ENCODE peak calls at places on chromosomes 7 and 10, in four cellular contexts. S is astrocyte, G is H9, P is body of pancreas. I is an unnamed sample. For H3K4me1, the result is how much of the 10 kb centered on the place peaks cover.

GRCh38 chr10:37667736-37668135 is 189.7 kb downstream of the ZNF248 start:
- DNase-seq in G (no peak), P (no peak), S (no peak), I (no peak)

GRCh38 chr10:11450427-11450826 is 161.0 kb downstream of the USP6NL start:
- DNase-seq in S (no peak), G (peak), P (no peak), I (no peak)

GRCh38 chr10:132446661-132447445 is 49.9 kb downstream of the PWWP2B start:
- DNase-seq in G (no peak), P (peak), S (no peak), I (peak)

GRCh38 chr7:35728412-35729060 is 33.6 kb upstream of the HERPUD2 start:
- DNase-seq in G (no peak), P (no peak), S (no peak), I (no peak)

GRCh38 chr7:64907641-64908326 is 4.7 kb downstream of the ZNF273 start:
- DNase-seq in G (no peak), S (peak), P (no peak), I (no peak)

GRCh38 chr10:64170791-64171190 is 649.6 kb downstream of the REEP3 start:
- DNase-seq in S (no peak), P (no peak), G (no peak), I (no peak)

GRCh38 chr10:119080521-119081259 is at the start of gene EIF3A:
- DNase-seq in S (peak), G (peak), P (peak), I (peak)

GRCh38 chr10:30178565-30178964 is 119.2 kb upstream of the JCAD start:
- DNase-seq in S (peak), P (no peak), G (no peak), I (no peak)

GRCh38 chr10:123993534-123994416 is 99.6 kb downstream of the CHST15 start:
- DNase-seq in G (no peak), S (no peak), P (no peak), I (no peak)

GRCh38 chr7:27204851-27205322 is 5.0 kb upstream of the HOXA13 start:
- DNase-seq in S (no peak), P (no peak), G (peak), I (no peak)

GRCh38 chr10:90028312-90028711 is 326.9 kb downstream of the KIF20B start:
- DNase-seq in S (no peak), G (no peak), P (no peak), I (no peak)

GRCh38 chr7:131040467-131040932 is 287.2 kb upstream of the MKLN1 start:
- DNase-seq in G (peak), S (peak), P (peak), I (peak)

GRCh38 chr7:50667789-50668226 is 102.6 kb upstream of the DDC start:
- DNase-seq in S (no peak), P (peak), G (no peak), I (no peak)

GRCh38 chr10:99858849-99859248 is 76.4 kb downstream of the ABCC2 start:
- DNase-seq in P (no peak), G (no peak), S (no peak), I (no peak)

GRCh38 chr10:99855479-99856071 is 73.1 kb downstream of the ABCC2 start:
- DNase-seq in S (no peak), P (no peak), G (no peak), I (no peak)

GRCh38 chr10:99854860-99855259 is 72.4 kb downstream of the ABCC2 start:
- DNase-seq in S (peak), P (peak), G (no peak), I (no peak)

GRCh38 chr10:99860466-99860865 is 78.0 kb downstream of the ABCC2 start:
- DNase-seq in P (no peak), G (no peak), S (no peak), I (no peak)

DNA sequence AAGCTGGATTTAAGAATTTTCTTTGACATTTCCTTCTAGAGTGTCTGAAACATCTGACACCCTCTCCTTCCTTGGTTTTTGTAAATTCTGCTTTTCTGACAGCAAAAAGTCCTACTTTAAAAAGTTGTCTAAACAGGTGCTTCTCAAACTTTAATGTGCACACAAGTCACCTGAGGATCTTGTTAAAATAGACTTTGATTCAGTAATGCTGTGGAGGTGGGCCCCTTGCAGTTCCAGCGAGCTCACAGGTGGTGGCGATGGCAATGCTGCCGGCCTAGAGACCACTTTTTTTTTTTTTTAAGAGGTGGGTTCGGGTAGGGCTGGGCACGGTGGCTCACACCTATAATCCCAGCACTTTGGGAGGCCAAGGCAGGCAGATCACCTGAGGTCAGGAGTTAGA is 77.1 kb downstream of the ABCC2 start:
- DNase-seq in G (peak), S (no peak), P (no peak), I (no peak)
- TF ChIP-seq CTCF in G (peak), S (peak), P (peak), I (no peak)

GRCh38 chr10:61987951-61988379 is 86.5 kb downstream of the ARID5B start:
- DNase-seq in P (no peak), S (no peak), G (no peak), I (no peak)
- H3K4me1 ChIP-seq in P (under half), S (under half), G (under half), I (under half)

GRCh38 chr10:4127518-4128315 is 342.7 kb upstream of the KLF6 start:
- DNase-seq in S (no peak), G (no peak), P (peak), I (peak)

GRCh38 chr10:4131407-4132215 is 346.6 kb upstream of the KLF6 start:
- DNase-seq in S (peak), G (no peak), P (peak), I (no peak)

GRCh38 chr10:4132216-4132556 is 347.2 kb upstream of the KLF6 start:
- DNase-seq in G (no peak), P (no peak), S (no peak), I (no peak)

GRCh38 chr10:4129866-4130455 is 345.0 kb upstream of the KLF6 start:
- DNase-seq in G (no peak), P (no peak), S (peak), I (no peak)

DNA sequence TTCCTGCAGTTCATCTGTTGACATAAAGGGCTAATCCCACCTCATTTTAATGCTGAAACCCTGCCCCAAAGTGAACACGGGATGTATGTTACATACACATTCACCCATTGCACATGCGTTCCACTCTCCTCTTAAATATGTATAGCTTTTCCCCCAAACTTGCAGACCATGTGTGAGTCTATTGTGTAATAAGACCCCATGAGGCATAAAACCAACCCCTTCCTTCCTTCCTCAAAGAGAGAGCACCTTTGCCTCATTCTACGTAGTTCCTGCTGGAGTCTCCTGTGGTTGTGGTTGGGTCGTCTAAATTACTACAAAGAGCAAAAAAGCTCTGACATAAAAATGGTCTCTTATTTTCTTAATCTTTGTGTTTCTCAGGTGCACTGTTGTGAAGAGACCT is 345.7 kb upstream of the KLF6 start:
- DNase-seq in S (no peak), G (no peak), P (peak), I (no peak)
- TF ChIP-seq CTCF in S (no peak), G (no peak), P (no peak), I (no peak)

DNA sequence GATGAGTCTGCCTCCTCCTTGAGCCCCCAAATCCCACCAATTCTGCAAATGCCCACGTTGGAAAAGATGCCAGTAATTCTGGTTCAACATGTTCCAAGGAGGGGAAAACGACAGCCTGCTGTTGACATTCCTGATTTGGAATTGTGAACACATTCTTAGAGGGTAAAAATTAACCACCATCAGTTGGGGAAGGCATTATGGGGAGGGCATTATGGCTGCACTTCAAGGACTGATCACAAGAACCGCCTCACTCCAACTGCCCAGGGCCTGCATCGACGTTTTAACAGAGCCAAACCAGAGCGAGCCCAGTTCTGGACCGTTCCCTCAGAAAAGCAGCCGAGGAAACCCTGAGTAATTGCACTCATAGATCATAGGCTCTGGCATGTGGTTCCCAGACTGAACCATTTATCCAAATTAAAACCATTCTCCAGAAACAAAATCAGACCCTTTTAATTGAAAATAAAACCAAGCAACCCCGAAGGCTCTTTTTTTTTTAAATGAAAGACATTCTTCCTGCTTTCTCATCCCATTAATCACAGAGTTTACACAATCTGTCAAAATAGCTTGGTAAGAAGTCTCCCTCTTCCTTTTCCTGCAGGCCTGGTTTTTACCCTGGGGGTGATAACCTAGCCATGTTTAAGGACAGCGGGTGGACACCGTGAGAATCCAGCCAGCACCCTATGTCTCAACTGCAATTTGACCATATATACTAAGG is 8.0 kb downstream of the TNS3 start:
- DNase-seq in P (peak), G (no peak), S (peak), I (no peak)
- H3K4me1 ChIP-seq in P (half or more), G (under half), S (half or more), I (half or more)

GRCh38 chr7:25965405-25966123 is 186.4 kb upstream of the NFE2L3 start:
- DNase-seq in S (no peak), G (no peak), P (peak), I (no peak)

GRCh38 chr7:25966469-25966868 is 185.5 kb upstream of the NFE2L3 start:
- DNase-seq in S (no peak), G (no peak), P (no peak), I (no peak)

GRCh38 chr7:25968205-25968993 is 183.6 kb upstream of the NFE2L3 start:
- DNase-seq in G (no peak), P (peak), S (no peak), I (peak)

GRCh38 chr7:25970381-25970780 is 181.6 kb upstream of the NFE2L3 start:
- DNase-seq in S (no peak), P (peak), G (no peak), I (no peak)

DNA sequence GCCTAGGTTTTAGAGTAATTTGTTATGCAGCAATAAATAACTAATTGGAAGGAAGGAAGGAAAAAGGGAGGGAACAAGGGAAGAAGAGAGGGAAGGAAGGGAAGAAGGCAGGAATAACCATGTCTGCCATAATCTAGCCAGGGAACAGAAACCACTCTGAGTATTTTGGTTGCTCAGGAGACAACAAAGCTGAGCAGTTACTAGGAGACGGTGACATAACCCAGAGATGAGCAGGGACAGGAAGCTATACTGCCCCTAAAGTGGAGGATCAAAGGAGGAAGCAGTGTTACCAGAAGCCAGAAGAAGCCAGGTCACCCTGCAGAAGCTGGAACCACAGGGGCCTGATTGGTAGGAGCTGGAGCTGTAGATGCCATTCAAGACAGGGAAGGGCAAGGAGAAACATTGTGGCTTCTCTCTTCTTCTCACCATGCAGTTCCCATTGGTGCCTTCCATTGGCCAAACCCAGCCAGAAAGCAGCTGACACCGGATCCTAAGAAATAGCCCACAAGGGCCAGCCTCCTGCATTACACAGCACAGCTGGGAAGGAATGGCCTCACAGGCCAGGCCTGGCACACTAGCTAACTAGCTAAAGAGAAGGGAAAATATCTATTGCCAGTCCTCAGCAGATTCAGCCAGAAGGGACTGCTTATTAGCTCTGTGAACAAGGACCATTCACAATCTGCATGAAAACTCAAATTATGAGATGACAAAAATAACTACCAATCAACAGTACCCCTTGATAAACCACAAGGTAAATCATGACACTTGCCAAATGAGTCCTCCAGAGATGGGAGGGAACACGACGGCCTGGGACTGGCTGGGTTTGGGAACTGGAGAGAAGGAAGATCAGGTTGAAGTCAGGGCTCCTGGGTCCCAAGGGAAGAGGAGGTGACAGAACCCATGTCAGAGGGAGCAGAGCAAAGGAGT is 184.5 kb upstream of the NFE2L3 start:
- DNase-seq in S (no peak), G (no peak), P (no peak), I (no peak)
- TF ChIP-seq CTCF in S (no peak), G (no peak), P (no peak), I (no peak)

GRCh38 chr7:22300839-22301238 is 56.1 kb downstream of the RAPGEF5 start:
- DNase-seq in S (no peak), G (no peak), P (peak), I (no peak)

GRCh38 chr7:22302193-22302592 is 54.8 kb downstream of the RAPGEF5 start:
- DNase-seq in G (no peak), P (peak), S (no peak), I (no peak)

GRCh38 chr7:22301790-22302189 is 55.2 kb downstream of the RAPGEF5 start:
- DNase-seq in S (no peak), G (no peak), P (peak), I (no peak)

GRCh38 chr7:22305706-22306105 is 51.2 kb downstream of the RAPGEF5 start:
- DNase-seq in P (no peak), G (no peak), S (no peak), I (no peak)

DNA sequence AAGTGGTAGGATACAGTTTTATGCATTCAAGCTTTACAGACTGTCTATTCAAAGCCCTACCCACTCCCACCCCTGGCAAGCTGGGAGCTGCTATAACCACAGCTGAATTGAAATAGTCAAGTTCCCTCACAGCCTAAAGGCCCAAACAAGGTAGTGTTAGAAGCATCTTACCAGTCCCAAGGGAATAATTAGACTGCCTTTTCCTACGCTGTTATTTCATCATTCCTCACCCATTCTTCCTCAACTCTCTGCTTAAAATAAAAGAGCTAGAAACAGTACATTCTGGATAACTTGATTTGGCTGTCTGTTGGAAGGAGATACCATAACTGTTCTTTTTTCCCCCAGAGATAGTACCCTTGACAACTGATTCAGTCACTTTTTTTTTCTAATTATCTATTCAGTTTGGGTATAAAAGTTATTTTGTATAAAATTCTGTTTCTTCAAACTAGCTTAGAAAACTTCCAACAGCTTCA is 54.0 kb downstream of the RAPGEF5 start:
- DNase-seq in G (no peak), S (no peak), P (no peak), I (no peak)
- H3K4me1 ChIP-seq in G (under half), S (under half), P (under half), I (under half)

DNA sequence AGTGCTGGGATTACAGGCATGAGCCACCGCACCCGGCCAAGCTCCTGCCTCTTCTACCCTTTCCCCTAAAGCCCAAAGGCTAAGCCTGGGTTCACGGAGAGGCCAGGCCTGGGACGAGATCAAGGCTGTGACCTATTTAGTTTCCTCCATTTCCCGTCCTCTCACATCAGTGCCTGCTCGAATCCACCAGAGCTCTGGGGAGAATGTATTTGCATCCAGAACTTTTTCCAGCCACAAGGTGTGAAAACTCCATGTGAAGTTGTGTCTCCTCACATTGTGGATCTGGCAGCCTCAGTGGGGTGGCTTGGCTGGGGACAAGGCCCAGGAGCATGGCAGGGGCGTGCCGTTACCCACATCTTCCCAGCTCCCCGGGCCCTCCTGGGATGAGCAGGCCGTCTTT is 38.0 kb downstream of the SMKR1 start:
- DNase-seq in S (no peak), G (no peak), P (no peak), I (no peak)
- TF ChIP-seq CTCF in S (no peak), G (no peak), P (no peak), I (no peak)

GRCh38 chr10:86113983-86114382 is 252.6 kb downstream of the GRID1 start:
- DNase-seq in S (no peak), P (no peak), G (peak), I (no peak)

GRCh38 chr10:86113501-86113900 is 253.1 kb downstream of the GRID1 start:
- DNase-seq in S (no peak), G (no peak), P (no peak), I (no peak)

GRCh38 chr10:86110156-86110786 is 256.3 kb downstream of the GRID1 start:
- DNase-seq in S (no peak), P (no peak), G (peak), I (no peak)

GRCh38 chr10:86111902-86112301 is 254.7 kb downstream of the GRID1 start:
- DNase-seq in P (no peak), S (no peak), G (peak), I (no peak)

GRCh38 chr10:86113044-86113443 is 253.6 kb downstream of the GRID1 start:
- DNase-seq in G (no peak), P (no peak), S (no peak), I (no peak)
- H3K4me1 ChIP-seq in G (under half), P (under half), S (under half), I (under half)

GRCh38 chr7:68725843-68726242 is 872.4 kb upstream of the AUTS2 start:
- DNase-seq in G (no peak), S (no peak), P (no peak), I (no peak)
- TF ChIP-seq CTCF in G (peak), S (no peak), P (no peak), I (no peak)

I was measured in transverse colon.